ENCODE peak calls at places on chromosomes 7 and 10, in nine cellular contexts. W, F, V, A, R, E, S, P and T are unnamed samples.

GRCh38 chr7:11817111-11817710 is 14.8 kb downstream of the THSD7A start:
- DNase-seq in S (no peak), E (no peak), P (no peak), F (no peak), V (no peak), R (no peak), A (no peak), W (no peak), T (no peak)

GRCh38 chr10:64271983-64272382 is 750.8 kb downstream of the REEP3 start:
- DNase-seq in E (no peak), S (peak; percentile 7), P (no peak), F (no peak), R (no peak), W (no peak), V (no peak), A (no peak), T (no peak)

GRCh38 chr10:22629843-22630228 is 84.5 kb downstream of the PIP4K2A start:
- DNase-seq in V (no peak), E (peak; percentile 76), S (no peak), W (no peak), R (no peak), A (no peak), P (no peak), F (no peak), T (no peak)

GRCh38 chr7:122518488-122518887 is 180.4 kb downstream of the RNF133 start:
- DNase-seq in E (no peak), R (no peak), P (no peak), S (no peak), W (no peak), V (no peak), F (no peak), A (no peak), T (no peak)

GRCh38 chr7:157238087-157238486 is 98.7 kb upstream of the DNAJB6 start:
- DNase-seq in F (no peak), R (no peak), S (peak; percentile 47), E (no peak), A (no peak), P (peak; percentile 11), V (no peak), W (no peak), T (peak; percentile 41)

GRCh38 chr10:78973901-78974408 is 94.8 kb upstream of the ZMIZ1 start:
- DNase-seq in P (peak; percentile 72), R (no peak), W (peak; percentile 87), F (peak; percentile 79), S (peak; percentile 92), E (no peak), A (peak; percentile 91), V (peak; percentile 80), T (peak; percentile 60)

GRCh38 chr10:4781955-4782354 is 44.1 kb upstream of the AKR1E2 start:
- DNase-seq in S (no peak), E (no peak), F (no peak), R (no peak), W (no peak), A (no peak), V (no peak), P (no peak), T (no peak)

GRCh38 chr10:100561005-100561404 is 25.3 kb downstream of the HIF1AN start:
- DNase-seq in F (no peak), P (no peak), R (no peak), V (no peak), W (no peak), A (no peak), S (no peak), E (no peak), T (no peak)

GRCh38 chr7:2099036-2099957 is 133.4 kb downstream of the MAD1L1 start:
- DNase-seq in W (no peak), F (no peak), P (no peak), V (no peak), S (no peak), R (no peak), A (no peak), E (peak; percentile 75), T (no peak)

GRCh38 chr7:24572421-24573007 is 738 bp upstream of the PALS2 start:
- DNase-seq in V (peak; percentile 60), F (peak; percentile 20), W (no peak), E (peak; percentile 73), S (peak; percentile 22), A (no peak), R (no peak), P (peak; percentile 38), T (peak; percentile 18)